ENCODE peak calls at places on chromosomes 1 and 21, in eight cellular contexts. M is prostate gland, K is AG10803, Z is colonic mucosa, S is Panc1, J is foreskin fibroblast, T is mucosa of descending colon, I is adrenal gland. W is an unnamed sample.
A peak's percentile ranks its signal among the peaks of the same experiment; 100 is the strongest.

GRCh38 chr1:36109041-36109679 is 15.9 kb downstream of the COL8A2 start:
- DNase-seq in M (peak; percentile 65), K (peak; percentile 88), Z (no peak), S (no peak), J (peak; percentile 73), T (no peak), I (no peak), W (no peak)

GRCh38 chr1:52590275-52590674 is 11.9 kb upstream of the GPX7 start:
- DNase-seq in M (no peak), K (no peak), Z (no peak), S (no peak), J (no peak), T (no peak), I (no peak), W (no peak)

GRCh38 chr21:46325073-46325912 is 1.3 kb downstream of the PCNT start:
- DNase-seq in M (peak; percentile 46), K (peak; percentile 37), Z (peak; percentile 60), S (no peak), J (peak; percentile 39), T (peak; percentile 76), I (peak; percentile 61), W (peak; percentile 59)

GRCh38 chr1:212317916-212318315 is 32.7 kb downstream of the PPP2R5A start:
- DNase-seq in M (no peak), K (no peak), Z (peak; percentile 53), S (no peak), J (no peak), T (no peak), I (peak; percentile 41), W (no peak)

GRCh38 chr1:173258484-173259264 is 51.5 kb upstream of the TNFSF4 start:
- DNase-seq in M (no peak), K (peak; percentile 62), Z (no peak), S (no peak), J (no peak), T (no peak), I (no peak), W (no peak)

GRCh38 chr21:45393021-45393420 is 11.9 kb upstream of the COL18A1 start:
- DNase-seq in M (no peak), K (no peak), Z (no peak), S (no peak), J (no peak), T (peak; percentile 41), I (peak; percentile 5), W (no peak)

GRCh38 chr1:39575191-39576015 is 1.2 kb downstream of the PABPC4 start:
- DNase-seq in M (peak; percentile 40), K (peak; percentile 40), Z (peak; percentile 58), S (no peak), J (peak; percentile 60), T (peak; percentile 82), I (peak; percentile 80), W (peak; percentile 49)

GRCh38 chr1:203145321-203146041 is 18.0 kb downstream of the ADORA1 start:
- DNase-seq in M (no peak), K (no peak), Z (no peak), S (no peak), J (no peak), T (no peak), I (no peak), W (no peak)

GRCh38 chr1:70528591-70529333 is 117.7 kb downstream of the CTH start:
- DNase-seq in M (peak; percentile 8), K (peak; percentile 36), Z (no peak), S (peak; percentile 13), J (peak; percentile 14), T (no peak), I (peak; percentile 14), W (peak; percentile 26)

GRCh38 chr1:8004803-8005573 is 21.1 kb downstream of the ERRFI1 start:
- DNase-seq in M (peak; percentile 97), K (peak; percentile 99), Z (peak; percentile 41), S (no peak), J (peak; percentile 95), T (peak; percentile 73), I (peak; percentile 93), W (peak; percentile 71)

GRCh38 chr1:33255347-33256311 is 663 bp upstream of the ZNF362 start:
- DNase-seq in M (peak; percentile 89), K (peak; percentile 68), Z (peak; percentile 90), S (no peak), J (peak; percentile 37), T (peak; percentile 88), I (peak; percentile 90), W (peak; percentile 28)

GRCh38 chr1:97006044-97006676 is 284.6 kb downstream of the PTBP2 start:
- DNase-seq in M (no peak), K (peak; percentile 75), Z (no peak), S (no peak), J (peak; percentile 82), T (no peak), I (no peak), W (peak; percentile 73)

GRCh38 chr1:91727763-91728162 is 158.2 kb downstream of the TGFBR3 start:
- DNase-seq in M (no peak), K (peak; percentile 85), Z (no peak), S (no peak), J (no peak), T (no peak), I (no peak), W (peak; percentile 23)

GRCh38 chr1:209610378-209610905 is 26.9 kb downstream of the CAMK1G start:
- DNase-seq in M (no peak), K (no peak), Z (no peak), S (no peak), J (no peak), T (no peak), I (no peak), W (no peak)

GRCh38 chr1:209612646-209613350 is 29.3 kb downstream of the CAMK1G start:
- DNase-seq in M (no peak), K (no peak), Z (no peak), S (no peak), J (no peak), T (no peak), I (no peak), W (no peak)

GRCh38 chr1:209613351-209614150 is 30.0 kb downstream of the CAMK1G start:
- DNase-seq in M (no peak), K (no peak), Z (no peak), S (no peak), J (no peak), T (no peak), I (no peak), W (no peak)

GRCh38 chr1:209614151-209614420 is 30.6 kb downstream of the CAMK1G start:
- DNase-seq in M (no peak), K (no peak), Z (no peak), S (no peak), J (no peak), T (no peak), I (no peak), W (no peak)

GRCh38 chr1:209611771-209612570 is 28.5 kb downstream of the CAMK1G start:
- DNase-seq in M (no peak), K (no peak), Z (no peak), S (no peak), J (no peak), T (no peak), I (no peak), W (no peak)
- TF ChIP-seq CTCF in M (no peak), K (no peak), Z (no peak), S (no peak), J (no peak), T (no peak), I (no peak), W (no peak)

GRCh38 chr1:113657556-113658063 is 101.7 kb downstream of the PHTF1 start:
- DNase-seq in M (no peak), K (no peak), Z (no peak), S (no peak), J (no peak), T (no peak), I (no peak), W (peak; percentile 3)
- TF ChIP-seq CTCF in M (no peak), K (no peak), Z (no peak), S (no peak), J (no peak), T (no peak), I (no peak), W (no peak)

GRCh38 chr1:218347713-218348627 is 2.8 kb downstream of the TGFB2 start:
- DNase-seq in M (no peak), K (no peak), Z (no peak), S (no peak), J (no peak), T (no peak), I (no peak), W (peak; percentile 79)

GRCh38 chr1:218345673-218346390 is 696 bp downstream of the TGFB2 start:
- DNase-seq in M (peak; percentile 55), K (peak; percentile 73), Z (peak; percentile 30), S (no peak), J (peak; percentile 66), T (peak; percentile 69), I (peak; percentile 59), W (peak; percentile 74)

GRCh38 chr1:218346391-218347204 is 1.5 kb downstream of the TGFB2 start:
- DNase-seq in M (no peak), K (peak; percentile 31), Z (no peak), S (no peak), J (peak; percentile 9), T (no peak), I (peak; percentile 18), W (peak; percentile 60)

GRCh38 chr1:218347316-218347712 is 2.2 kb downstream of the TGFB2 start:
- DNase-seq in M (no peak), K (no peak), Z (no peak), S (no peak), J (no peak), T (no peak), I (peak; percentile 24), W (no peak)

GRCh38 chr1:218344814-218345672 is at the start of gene TGFB2:
- DNase-seq in M (peak; percentile 55), K (peak; percentile 62), Z (peak; percentile 31), S (peak; percentile 92), J (peak; percentile 54), T (no peak), I (peak; percentile 65), W (peak; percentile 93)
- TF ChIP-seq CTCF in M (no peak), K (no peak), Z (no peak), S (no peak), J (peak; percentile 12), T (no peak), I (no peak), W (no peak)

DNA sequence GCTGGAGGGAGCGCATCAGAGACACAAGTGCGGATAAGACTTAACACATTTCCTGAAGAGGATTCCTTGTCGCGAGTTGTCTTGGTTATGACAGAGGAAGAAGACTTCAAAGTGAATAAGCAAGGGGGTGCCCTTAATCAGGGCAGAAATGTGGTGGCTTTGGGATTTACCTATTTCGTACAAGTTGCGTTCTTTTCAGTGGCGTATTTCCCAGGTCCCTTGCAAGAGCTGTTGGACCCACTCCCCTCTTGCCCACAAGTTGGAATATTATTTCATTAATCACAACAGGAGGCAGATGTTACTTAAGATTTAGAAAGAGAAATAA is 121.8 kb downstream of the ESRRG start:
- DNase-seq in M (no peak), K (no peak), Z (no peak), S (no peak), J (no peak), T (no peak), I (no peak), W (no peak)
- TF ChIP-seq CTCF in M (no peak), K (no peak), Z (no peak), S (peak; percentile 41), J (no peak), T (no peak), I (no peak), W (no peak)